ENCODE peak calls at places on chromosomes 11 and 22, in five cellular contexts. One of them, this sample, is unnamed. For H3K27me3, the result is how much of the 10 kb centered on the place peaks cover.

GRCh38 chr11:86575208-86575855 is 97.1 kb downstream of the ME3 start:
- DNase-seq in tibial nerve: no peak
- DNase-seq in suprapubic skin: no peak
- DNase-seq in upper lobe of left lung: no peak
- DNase-seq in stomach: no peak
- DNase-seq in this sample: no peak

GRCh38 chr11:46686886-46687810 is 13.3 kb downstream of the ARHGAP1 start:
- DNase-seq in tibial nerve: no peak
- DNase-seq in suprapubic skin: no peak
- DNase-seq in upper lobe of left lung: no peak
- DNase-seq in stomach: no peak
- DNase-seq in this sample: no peak

GRCh38 chr11:66845876-66846212 is 2.6 kb downstream of the RCE1 start:
- DNase-seq in tibial nerve: no peak
- DNase-seq in suprapubic skin: peak
- DNase-seq in upper lobe of left lung: peak
- DNase-seq in stomach: peak
- DNase-seq in this sample: peak

GRCh38 chr11:77779935-77780334 is 40.6 kb downstream of the RSF1 start:
- DNase-seq in tibial nerve: no peak
- DNase-seq in suprapubic skin: no peak
- DNase-seq in upper lobe of left lung: no peak
- DNase-seq in stomach: no peak
- DNase-seq in this sample: no peak

GRCh38 chr11:102911758-102912481 is 37.1 kb upstream of the MMP12 start:
- DNase-seq in tibial nerve: no peak
- DNase-seq in suprapubic skin: no peak
- DNase-seq in upper lobe of left lung: no peak
- DNase-seq in stomach: no peak
- DNase-seq in this sample: no peak

GRCh38 chr11:36684840-36685800 is 87.1 kb upstream of the RAG2 start:
- DNase-seq in tibial nerve: no peak
- DNase-seq in suprapubic skin: no peak
- DNase-seq in upper lobe of left lung: no peak
- DNase-seq in stomach: no peak
- DNase-seq in this sample: no peak

GRCh38 chr22:39266398-39267030 is 21.7 kb upstream of the PDGFB start:
- DNase-seq in tibial nerve: no peak
- DNase-seq in suprapubic skin: no peak
- DNase-seq in upper lobe of left lung: no peak
- DNase-seq in stomach: no peak
- DNase-seq in this sample: no peak

GRCh38 chr11:76415073-76415472 is 29.7 kb upstream of the EMSY start:
- DNase-seq in tibial nerve: no peak
- DNase-seq in suprapubic skin: no peak
- DNase-seq in upper lobe of left lung: no peak
- DNase-seq in stomach: no peak
- DNase-seq in this sample: no peak

GRCh38 chr22:24761888-24762675 is 12.4 kb downstream of the PIWIL3 start:
- DNase-seq in tibial nerve: no peak
- DNase-seq in suprapubic skin: no peak
- DNase-seq in upper lobe of left lung: peak
- DNase-seq in stomach: peak
- DNase-seq in this sample: no peak

GRCh38 chr11:103736323-103736722 is 300.1 kb upstream of the DDI1 start:
- DNase-seq in tibial nerve: no peak
- DNase-seq in suprapubic skin: no peak
- DNase-seq in upper lobe of left lung: no peak
- DNase-seq in stomach: no peak
- DNase-seq in this sample: no peak

GRCh38 chr11:128841461-128842072 is 25.5 kb downstream of the KCNJ1 start:
- DNase-seq in tibial nerve: no peak
- DNase-seq in suprapubic skin: no peak
- DNase-seq in upper lobe of left lung: no peak
- DNase-seq in stomach: no peak
- DNase-seq in this sample: no peak

GRCh38 chr22:49628351-49629023 is 199.2 kb downstream of the BRD1 start:
- DNase-seq in tibial nerve: no peak
- DNase-seq in suprapubic skin: peak
- DNase-seq in upper lobe of left lung: peak
- DNase-seq in stomach: no peak
- DNase-seq in this sample: no peak

GRCh38 chr11:19713221-19714092 is 820 bp downstream of the NAV2 start:
- DNase-seq in tibial nerve: no peak
- DNase-seq in suprapubic skin: peak
- DNase-seq in upper lobe of left lung: peak
- DNase-seq in stomach: no peak
- DNase-seq in this sample: no peak

GRCh38 chr11:129247129-129247528 is 55.0 kb upstream of the ARHGAP32 start:
- DNase-seq in tibial nerve: no peak
- DNase-seq in suprapubic skin: no peak
- DNase-seq in upper lobe of left lung: no peak
- DNase-seq in stomach: no peak
- DNase-seq in this sample: no peak

GRCh38 chr11:86508604-86509471 is 134.2 kb downstream of the CCDC81 start:
- DNase-seq in tibial nerve: no peak
- DNase-seq in suprapubic skin: no peak
- DNase-seq in upper lobe of left lung: no peak
- DNase-seq in stomach: no peak
- DNase-seq in this sample: no peak

GRCh38 chr22:39893526-39893925 is at the start of gene ENTHD1:
- DNase-seq in tibial nerve: no peak
- DNase-seq in suprapubic skin: no peak
- DNase-seq in upper lobe of left lung: peak
- DNase-seq in stomach: no peak
- DNase-seq in this sample: no peak

GRCh38 chr22:17796695-17797094 is 22.4 kb upstream of the BID start:
- DNase-seq in tibial nerve: no peak
- DNase-seq in suprapubic skin: no peak
- DNase-seq in upper lobe of left lung: no peak
- DNase-seq in stomach: no peak
- DNase-seq in this sample: no peak

GRCh38 chr11:8567597-8568198 is 26.3 kb downstream of the STK33 start:
- DNase-seq in tibial nerve: no peak
- DNase-seq in suprapubic skin: no peak
- DNase-seq in upper lobe of left lung: no peak
- DNase-seq in stomach: no peak
- DNase-seq in this sample: no peak

GRCh38 chr11:115765803-115766239 is 261.6 kb upstream of the CADM1 start:
- DNase-seq in tibial nerve: no peak
- DNase-seq in suprapubic skin: no peak
- DNase-seq in upper lobe of left lung: no peak
- DNase-seq in stomach: no peak
- DNase-seq in this sample: no peak

GRCh38 chr22:17734197-17734596 is 40.1 kb downstream of the BID start:
- DNase-seq in tibial nerve: no peak
- DNase-seq in suprapubic skin: no peak
- DNase-seq in upper lobe of left lung: no peak
- DNase-seq in stomach: no peak
- DNase-seq in this sample: no peak

GRCh38 chr11:66639066-66639813 is 737 bp downstream of the RBM4 start:
- DNase-seq in tibial nerve: peak
- DNase-seq in suprapubic skin: no peak
- DNase-seq in upper lobe of left lung: no peak
- DNase-seq in stomach: no peak
- DNase-seq in this sample: no peak

GRCh38 chr11:105838668-105839403 is 183.2 kb downstream of the MSANTD4 start:
- DNase-seq in tibial nerve: no peak
- DNase-seq in suprapubic skin: no peak
- DNase-seq in upper lobe of left lung: no peak
- DNase-seq in stomach: no peak
- DNase-seq in this sample: no peak

GRCh38 chr11:723120-723883 is 17.3 kb downstream of the EPS8L2 start:
- DNase-seq in tibial nerve: peak
- DNase-seq in suprapubic skin: no peak
- DNase-seq in upper lobe of left lung: no peak
- DNase-seq in stomach: no peak
- DNase-seq in this sample: no peak

GRCh38 chr11:69144719-69145365 is 10.9 kb upstream of the SMIM38 start:
- DNase-seq in tibial nerve: no peak
- DNase-seq in suprapubic skin: no peak
- DNase-seq in upper lobe of left lung: no peak
- DNase-seq in stomach: no peak
- DNase-seq in this sample: no peak

GRCh38 chr22:42608481-42609361 is 6.0 kb downstream of the POLDIP3 start:
- DNase-seq in tibial nerve: no peak
- DNase-seq in suprapubic skin: no peak
- DNase-seq in upper lobe of left lung: no peak
- DNase-seq in stomach: no peak
- DNase-seq in this sample: no peak

GRCh38 chr11:45272701-45273100 is 13.4 kb downstream of the SYT13 start:
- DNase-seq in tibial nerve: no peak
- DNase-seq in suprapubic skin: no peak
- DNase-seq in upper lobe of left lung: no peak
- DNase-seq in stomach: no peak
- DNase-seq in this sample: no peak

GRCh38 chr22:33873186-33873585 is 47.1 kb downstream of the LARGE1 start:
- DNase-seq in tibial nerve: no peak
- DNase-seq in suprapubic skin: no peak
- DNase-seq in upper lobe of left lung: no peak
- DNase-seq in stomach: peak
- DNase-seq in this sample: peak

GRCh38 chr11:77705195-77705876 is 67.7 kb upstream of the CLNS1A start:
- DNase-seq in tibial nerve: no peak
- DNase-seq in suprapubic skin: no peak
- DNase-seq in upper lobe of left lung: no peak
- DNase-seq in stomach: no peak
- DNase-seq in this sample: no peak

GRCh38 chr11:35927730-35928129 is 16.1 kb upstream of the LDLRAD3 start:
- DNase-seq in tibial nerve: peak
- DNase-seq in suprapubic skin: peak
- DNase-seq in upper lobe of left lung: peak
- DNase-seq in stomach: peak
- DNase-seq in this sample: peak

GRCh38 chr11:118691926-118692830 is 12.7 kb upstream of the TREH start:
- DNase-seq in tibial nerve: no peak
- DNase-seq in suprapubic skin: no peak
- DNase-seq in upper lobe of left lung: no peak
- DNase-seq in stomach: no peak
- DNase-seq in this sample: no peak

DNA sequence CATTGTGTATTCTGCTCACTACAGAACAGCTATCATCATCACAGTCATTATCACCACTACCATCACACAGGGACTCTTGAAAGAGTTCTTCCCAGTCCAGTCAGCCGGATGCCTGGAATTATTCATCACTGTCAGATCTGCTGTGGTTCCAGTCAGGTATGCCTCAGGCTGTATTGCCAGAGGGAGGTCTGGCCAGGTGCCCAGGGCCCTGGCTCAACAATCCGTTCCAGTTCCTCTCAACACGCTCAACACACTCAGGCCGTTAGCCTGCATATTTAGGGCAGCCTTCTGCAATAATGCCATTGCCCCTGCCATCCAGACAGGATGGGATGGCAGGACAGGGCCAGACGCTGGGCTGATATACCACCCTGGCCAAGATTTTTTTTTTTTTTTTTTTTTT is 28.6 kb upstream of the RASL10A start:
- DNase-seq in tibial nerve: no peak
- DNase-seq in suprapubic skin: no peak
- DNase-seq in upper lobe of left lung: no peak
- DNase-seq in stomach: peak
- DNase-seq in this sample: peak
- TF ChIP-seq EP300 in tibial nerve: no peak
- TF ChIP-seq EP300 in suprapubic skin: no peak
- TF ChIP-seq EP300 in upper lobe of left lung: no peak
- TF ChIP-seq EP300 in stomach: no peak
- TF ChIP-seq EP300 in this sample: no peak

DNA sequence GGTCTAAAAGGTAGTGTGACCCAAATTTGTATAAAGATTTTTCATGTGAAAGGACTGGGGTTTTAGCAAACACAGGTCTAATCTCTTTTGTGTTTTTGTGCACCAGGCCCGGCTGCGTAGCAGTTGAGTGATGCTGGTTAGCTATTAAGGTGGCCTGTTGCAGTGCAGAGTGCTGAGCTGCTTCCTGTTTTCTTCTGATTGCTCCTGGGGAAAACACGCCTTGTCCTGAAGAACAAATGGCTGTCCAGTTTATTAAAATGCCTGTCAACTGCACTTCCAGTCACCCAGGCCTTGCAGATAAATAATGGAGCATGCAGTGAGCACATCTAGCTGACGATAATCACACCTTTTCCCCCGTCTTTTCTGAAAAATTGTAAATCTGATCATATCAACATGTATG is 1.8 kb downstream of the SRSF8 start:
- DNase-seq in tibial nerve: peak
- DNase-seq in suprapubic skin: peak
- DNase-seq in upper lobe of left lung: no peak
- DNase-seq in stomach: peak
- DNase-seq in this sample: peak
- TF ChIP-seq POLR2A in tibial nerve: peak
- TF ChIP-seq POLR2A in suprapubic skin: peak
- TF ChIP-seq POLR2A in upper lobe of left lung: peak
- TF ChIP-seq POLR2A in stomach: peak
- TF ChIP-seq POLR2A in this sample: peak

GRCh38 chr22:22771696-22772377 is 115.8 kb upstream of the IGLL5 start:
- DNase-seq in tibial nerve: no peak
- DNase-seq in suprapubic skin: no peak
- DNase-seq in upper lobe of left lung: no peak
- DNase-seq in stomach: no peak
- DNase-seq in this sample: no peak

GRCh38 chr22:22770280-22770871 is 117.2 kb upstream of the IGLL5 start:
- DNase-seq in tibial nerve: peak
- DNase-seq in suprapubic skin: no peak
- DNase-seq in upper lobe of left lung: no peak
- DNase-seq in stomach: peak
- DNase-seq in this sample: peak

GRCh38 chr22:22769434-22770279 is 118.0 kb upstream of the IGLL5 start:
- DNase-seq in tibial nerve: no peak
- DNase-seq in suprapubic skin: no peak
- DNase-seq in upper lobe of left lung: no peak
- DNase-seq in stomach: no peak
- DNase-seq in this sample: no peak

GRCh38 chr22:22772396-22772795 is 115.2 kb upstream of the IGLL5 start:
- DNase-seq in tibial nerve: no peak
- DNase-seq in suprapubic skin: no peak
- DNase-seq in upper lobe of left lung: no peak
- DNase-seq in stomach: no peak
- DNase-seq in this sample: no peak

DNA sequence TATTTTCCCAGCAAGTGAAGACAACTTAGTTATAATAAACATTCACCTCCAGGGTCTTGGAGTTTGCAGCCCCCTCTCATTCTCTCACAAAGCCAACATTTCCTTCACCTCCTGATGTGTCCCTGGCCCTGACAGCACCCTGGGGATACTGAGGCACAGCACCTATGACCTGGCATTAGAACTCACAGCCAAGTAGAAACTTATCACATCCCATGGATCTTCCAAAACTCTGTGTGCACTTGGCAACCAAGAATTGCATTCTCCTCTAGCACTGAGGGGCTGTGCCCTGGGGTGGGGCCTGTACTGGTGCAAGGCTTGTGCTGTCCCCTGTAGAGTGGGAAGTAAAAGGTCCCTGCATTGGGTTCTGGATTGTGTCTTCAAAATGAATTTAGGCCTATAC is 116.7 kb upstream of the IGLL5 start:
- DNase-seq in tibial nerve: no peak
- DNase-seq in suprapubic skin: no peak
- DNase-seq in upper lobe of left lung: no peak
- DNase-seq in stomach: no peak
- DNase-seq in this sample: no peak
- H3K27me3 ChIP-seq in tibial nerve: under half
- H3K27me3 ChIP-seq in suprapubic skin: under half
- H3K27me3 ChIP-seq in upper lobe of left lung: under half
- H3K27me3 ChIP-seq in stomach: under half
- H3K27me3 ChIP-seq in this sample: under half

GRCh38 chr11:65492637-65493366 is 6.0 kb upstream of the MALAT1 start:
- DNase-seq in tibial nerve: peak
- DNase-seq in suprapubic skin: peak
- DNase-seq in upper lobe of left lung: no peak
- DNase-seq in stomach: peak
- DNase-seq in this sample: peak
- TF ChIP-seq EP300 in tibial nerve: peak
- TF ChIP-seq EP300 in suprapubic skin: no peak
- TF ChIP-seq EP300 in upper lobe of left lung: no peak
- TF ChIP-seq EP300 in stomach: no peak
- TF ChIP-seq EP300 in this sample: peak

This sample was measured in ovary.